ENCODE peak calls at places on chromosomes 16 and 17, in four cellular contexts. B is adrenal gland, U is AG04450, Q is epithelial cell of esophagus. D is an unnamed sample.

GRCh38 chr17:59796138-59796537 is 88.7 kb downstream of the VMP1 start:
- DNase-seq in Q (no peak), U (no peak), B (no peak), D (no peak)

GRCh38 chr17:72118588-72119279 is 2.1 kb upstream of the SOX9 start:
- DNase-seq in B (peak), Q (peak), U (peak), D (peak)

GRCh38 chr16:6836771-6837170 is 495.9 kb upstream of the RBFOX1 start:
- DNase-seq in U (no peak), Q (no peak), B (no peak), D (no peak)

GRCh38 chr17:20967776-20968175 is 75.0 kb downstream of the USP22 start:
- DNase-seq in B (no peak), Q (peak), U (no peak), D (no peak)

GRCh38 chr16:54178491-54178976 is 108.1 kb downstream of the IRX3 start:
- DNase-seq in Q (no peak), U (no peak), B (no peak), D (no peak)

GRCh38 chr16:15054357-15055140 is 1.3 kb downstream of the NTAN1 start:
- DNase-seq in B (no peak), Q (no peak), U (no peak), D (no peak)

GRCh38 chr16:30778549-30779244 is 8.3 kb downstream of the ZNF629 start:
- DNase-seq in B (no peak), U (no peak), Q (no peak), D (no peak)

GRCh38 chr17:77924757-77925336 is 33.7 kb upstream of the TNRC6C start:
- DNase-seq in U (no peak), Q (no peak), B (peak), D (peak)

GRCh38 chr16:68311316-68311620 is 449 bp downstream of the PRMT7 start:
- DNase-seq in Q (peak), U (no peak), B (no peak), D (no peak)

GRCh38 chr16:66406534-66407368 is 20.3 kb upstream of the BEAN1 start:
- DNase-seq in U (no peak), B (peak), Q (peak), D (no peak)
- H3K4me3 ChIP-seq in U (peak), B (no peak), Q (peak), D (peak)

GRCh38 chr16:66095676-66096075 is 270.8 kb upstream of the CDH5 start:
- DNase-seq in Q (no peak), U (no peak), B (no peak), D (no peak)
- TF ChIP-seq CTCF in Q (peak), U (peak), B (no peak), D (peak)

DNA sequence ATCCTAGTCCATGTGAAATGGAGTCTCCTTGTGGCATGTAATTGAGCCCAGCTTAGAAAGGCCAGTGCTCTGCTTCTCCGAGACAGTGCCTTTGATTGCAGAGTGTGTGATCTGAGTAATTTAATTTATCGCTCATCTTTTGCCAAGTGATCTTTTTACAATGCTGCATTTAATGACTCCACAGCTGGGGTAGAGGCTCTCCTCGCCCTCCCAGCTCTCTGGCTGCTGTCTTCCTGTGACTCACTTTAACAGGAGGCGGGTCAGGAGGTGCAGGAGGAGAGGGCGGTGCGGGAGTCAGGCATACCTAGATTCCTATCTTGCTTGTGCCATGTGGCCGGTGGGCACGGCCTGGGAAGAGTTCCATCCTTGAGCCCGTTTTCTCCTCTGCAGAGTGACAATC is 113.4 kb upstream of the FOXF1 start:
- DNase-seq in B (no peak), U (peak), Q (no peak), D (no peak)
- H3K4me3 ChIP-seq in B (no peak), U (peak), Q (no peak), D (no peak)

GRCh38 chr17:64773836-64774761 is 112.0 kb upstream of the SMURF2 start:
- DNase-seq in Q (peak), B (no peak), U (peak), D (no peak)
- TF ChIP-seq CTCF in Q (peak), B (no peak), U (peak), D (peak)